ENCODE peak calls at places on chromosomes 5 and 9, in five cellular contexts. Z, B, A, T and L are unnamed samples.

GRCh38 chr5:14826714-14827113 is 44.9 kb downstream of the ANKH start:
- DNase-seq in T (no peak), B (no peak), A (no peak), Z (no peak), L (no peak)

GRCh38 chr9:6247266-6247665 is 31.7 kb downstream of the IL33 start:
- DNase-seq in Z (no peak), A (no peak), T (no peak), B (peak; percentile 18), L (peak; percentile 48)

GRCh38 chr5:54589786-54590185 is 72.2 kb downstream of the SNX18 start:
- DNase-seq in Z (no peak), T (no peak), A (no peak), B (no peak), L (no peak)

GRCh38 chr5:55993628-55994501 is 898 bp downstream of the IL6ST start:
- DNase-seq in Z (no peak), B (no peak), T (no peak), A (no peak), L (no peak)

GRCh38 chr9:97563458-97564135 is 62.1 kb downstream of the TMOD1 start:
- DNase-seq in B (no peak), A (no peak), T (no peak), Z (no peak), L (no peak)

GRCh38 chr5:56361398-56361797 is 128.3 kb upstream of the ANKRD55 start:
- DNase-seq in A (no peak), Z (no peak), T (no peak), B (no peak), L (no peak)

GRCh38 chr5:118126159-118126558 is 862.2 kb downstream of the DTWD2 start:
- DNase-seq in A (no peak), B (peak; percentile 29), Z (no peak), T (no peak), L (no peak)

GRCh38 chr5:135193213-135194125 is 159.4 kb upstream of the PITX1 start:
- DNase-seq in Z (no peak), B (peak; percentile 84), A (no peak), T (no peak), L (peak; percentile 39)

GRCh38 chr9:131810351-131811170 is 70.7 kb upstream of the RAPGEF1 start:
- DNase-seq in A (no peak), T (no peak), Z (no peak), B (no peak), L (no peak)

GRCh38 chr5:176365663-176366574 is 632 bp downstream of the ARL10 start:
- DNase-seq in T (peak; percentile 67), A (peak; percentile 54), Z (peak; percentile 41), B (peak; percentile 72), L (peak; percentile 52)

GRCh38 chr9:93682155-93682968 is 106.0 kb downstream of the PHF2 start:
- DNase-seq in B (peak; percentile 15), A (peak; percentile 58), Z (peak; percentile 82), T (peak; percentile 94), L (peak; percentile 55)

GRCh38 chr5:40689442-40689841 is 9.7 kb downstream of the PTGER4 start:
- DNase-seq in T (no peak), A (no peak), Z (peak; percentile 87), B (peak; percentile 96), L (peak; percentile 87)

GRCh38 chr5:169805527-169805934 is 168.5 kb downstream of the DOCK2 start:
- DNase-seq in B (peak; percentile 79), Z (no peak), T (no peak), A (no peak), L (no peak)

GRCh38 chr9:116042321-116042720 is 111.3 kb upstream of the PAPPA start:
- DNase-seq in A (no peak), Z (no peak), T (no peak), B (no peak), L (no peak)

GRCh38 chr5:157821822-157822622 is 36.9 kb downstream of the CLINT1 start:
- DNase-seq in T (no peak), B (peak; percentile 47), Z (no peak), A (no peak), L (peak; percentile 44)

GRCh38 chr9:70403166-70403565 is 11.3 kb downstream of the KLF9 start:
- DNase-seq in Z (no peak), T (no peak), B (peak; percentile 26), A (no peak), L (no peak)

GRCh38 chr9:111102793-111103474 is 64.7 kb upstream of the LPAR1 start:
- DNase-seq in A (no peak), T (no peak), B (no peak), Z (no peak), L (no peak)

GRCh38 chr5:109016300-109016699 is 268.6 kb downstream of the FER start:
- DNase-seq in T (no peak), Z (no peak), A (no peak), B (peak; percentile 10), L (peak; percentile 75)

GRCh38 chr9:134544388-134545212 is 97.0 kb upstream of the COL5A1 start:
- DNase-seq in T (no peak), Z (peak; percentile 63), B (peak; percentile 91), A (no peak), L (peak; percentile 83)

GRCh38 chr5:150208187-150209015 is 18.5 kb downstream of the SLC6A7 start:
- DNase-seq in A (no peak), B (peak; percentile 78), T (no peak), Z (peak; percentile 97), L (peak; percentile 44)

GRCh38 chr9:136054798-136055714 is 40.0 kb downstream of the NACC2 start:
- DNase-seq in A (no peak), Z (no peak), B (no peak), T (no peak), L (no peak)

GRCh38 chr5:42943931-42944631 is 96.0 kb downstream of the ANXA2R start:
- DNase-seq in A (no peak), Z (no peak), B (peak; percentile 27), T (peak; percentile 42), L (peak; percentile 22)

GRCh38 chr5:116959843-116960242 is 385.2 kb upstream of the SEMA6A start:
- DNase-seq in T (no peak), Z (no peak), A (no peak), B (no peak), L (no peak)

GRCh38 chr5:179912951-179913350 is 5.3 kb upstream of the TBC1D9B start:
- DNase-seq in A (no peak), T (no peak), Z (no peak), B (no peak), L (no peak)

GRCh38 chr5:132060501-132061161 is at the start of gene IL3:
- DNase-seq in B (no peak), T (no peak), Z (no peak), A (no peak), L (no peak)

GRCh38 chr9:14348241-14349140 is 34.5 kb upstream of the NFIB start:
- DNase-seq in A (peak; percentile 43), Z (no peak), B (no peak), T (no peak), L (peak; percentile 11)

GRCh38 chr5:150001660-150002493 is 1.3 kb downstream of the HMGXB3 start:
- DNase-seq in Z (peak; percentile 87), B (peak; percentile 70), T (peak; percentile 36), A (peak; percentile 22), L (peak; percentile 85)

DNA sequence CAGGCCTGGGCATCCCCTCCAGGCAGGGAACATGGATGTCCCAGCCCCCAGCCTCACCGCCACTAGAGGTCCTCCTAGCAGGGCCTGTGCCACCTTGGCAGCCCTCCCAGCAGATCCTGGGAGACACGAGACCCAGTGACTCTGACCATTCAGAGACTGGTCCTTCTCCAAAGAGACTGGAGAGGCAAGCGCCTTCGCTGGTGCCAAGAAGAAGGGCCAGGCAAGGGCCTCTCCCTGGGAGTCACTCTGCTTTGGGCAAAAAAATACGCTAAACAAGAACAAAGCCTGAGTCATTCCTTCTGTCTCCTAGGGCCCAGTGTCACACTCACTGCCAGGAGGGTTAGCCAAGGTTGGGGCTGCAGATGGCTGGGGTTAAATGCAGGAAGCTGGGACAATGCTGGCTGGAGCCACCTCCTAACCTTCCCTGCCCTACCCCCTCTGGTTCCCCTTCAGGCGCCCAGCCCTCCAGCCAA is 35.3 kb upstream of the SMIM23 start:
- DNase-seq in Z (no peak), A (peak; percentile 59), T (peak; percentile 63), B (peak; percentile 34), L (peak; percentile 16)
- TF ChIP-seq CTCF in Z (no peak), A (no peak), T (no peak), B (no peak), L (peak; percentile 29)

GRCh38 chr9:3751125-3751758 is 225.4 kb upstream of the RFX3 start:
- DNase-seq in B (peak; percentile 87), Z (no peak), A (no peak), T (no peak), L (peak; percentile 53)
- TF ChIP-seq CTCF in B (no peak), Z (no peak), A (no peak), T (no peak), L (no peak)

GRCh38 chr5:80935811-80936385 is 24.3 kb upstream of the RASGRF2 start:
- DNase-seq in A (no peak), B (no peak), Z (no peak), T (no peak), L (no peak)
- TF ChIP-seq CTCF in A (no peak), B (no peak), Z (no peak), T (no peak), L (peak; percentile 14)

DNA sequence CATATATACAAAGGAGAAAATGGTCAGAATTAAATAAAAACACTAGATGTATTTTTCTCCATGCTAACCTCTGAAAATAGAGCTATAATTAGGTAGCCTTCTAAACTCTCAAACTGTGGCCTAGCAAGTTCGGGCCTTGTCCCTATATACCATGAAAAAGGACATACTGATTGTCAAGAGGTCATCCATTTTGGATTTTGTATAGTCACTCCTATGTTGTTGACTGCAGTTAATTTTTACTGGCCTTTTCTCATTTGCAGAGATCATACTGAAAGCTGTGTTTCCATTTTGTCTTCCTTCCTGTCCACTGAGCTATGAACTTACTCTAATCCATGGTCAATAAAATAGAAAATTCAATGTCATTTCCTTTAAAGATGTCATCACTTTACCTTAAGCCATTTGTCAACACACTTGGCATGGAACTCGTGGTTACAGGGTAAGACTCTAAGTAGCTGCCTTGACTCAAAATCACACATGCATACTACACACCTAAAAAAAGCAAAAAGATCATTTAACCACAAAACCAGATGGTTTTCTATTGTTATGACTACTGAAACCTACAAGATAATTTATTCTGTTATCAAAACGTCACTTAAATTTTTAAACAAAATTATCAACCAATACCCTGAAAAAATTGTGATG is 58.0 kb downstream of the RNF38 start:
- DNase-seq in B (peak; percentile 20), A (no peak), T (no peak), Z (no peak), L (no peak)
- TF ChIP-seq CTCF in B (no peak), A (no peak), T (no peak), Z (no peak), L (no peak)

DNA sequence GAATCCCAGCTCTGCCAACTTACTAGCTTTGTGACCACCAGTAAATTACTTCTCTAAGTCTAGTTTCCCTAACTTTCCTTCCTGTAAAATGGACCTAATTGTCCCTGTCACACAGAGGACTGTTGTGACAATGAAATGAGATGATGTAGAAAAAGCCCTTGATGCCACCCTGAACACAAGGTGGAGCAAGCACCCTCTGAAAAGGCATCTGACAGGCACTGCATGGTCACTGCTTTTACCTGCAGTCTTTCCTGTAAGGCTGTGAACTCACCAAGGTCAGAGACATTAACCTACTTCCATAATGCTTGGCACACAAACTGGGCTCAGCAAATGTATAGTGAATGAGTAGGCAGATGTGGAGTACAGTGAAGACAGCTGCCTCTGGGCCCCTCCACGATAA is 6.1 kb downstream of the SLC31A2 start:
- DNase-seq in B (no peak), A (no peak), T (no peak), Z (no peak), L (no peak)
- TF ChIP-seq CTCF in B (no peak), A (no peak), T (no peak), Z (no peak), L (no peak)